ENCODE peak calls at places on chromosomes 7 and 10, in four cellular contexts. One of them, this sample, is unnamed.

GRCh38 chr7:22969010-22969431 is 44.9 kb downstream of the HYCC1 start:
- DNase-seq in left ventricle myocardium inferior: no peak
- DNase-seq in ascending aorta: no peak
- DNase-seq in transverse colon: no peak
- DNase-seq in this sample: no peak

GRCh38 chr10:103696411-103697145 is 158.8 kb downstream of the SH3PXD2A start:
- DNase-seq in ascending aorta: peak; percentile 93
- DNase-seq in transverse colon: peak; percentile 67
- DNase-seq in left ventricle myocardium inferior: peak; percentile 69
- DNase-seq in this sample: peak; percentile 15

GRCh38 chr7:1725199-1725701 is 55.2 kb downstream of the ELFN1 start:
- DNase-seq in ascending aorta: no peak
- DNase-seq in left ventricle myocardium inferior: peak; percentile 85
- DNase-seq in transverse colon: peak; percentile 18
- DNase-seq in this sample: no peak

GRCh38 chr10:43899224-43899959 is 250.7 kb upstream of the ZNF32 start:
- DNase-seq in transverse colon: no peak
- DNase-seq in left ventricle myocardium inferior: no peak
- DNase-seq in ascending aorta: no peak
- DNase-seq in this sample: no peak

GRCh38 chr10:129280103-129280502 is 186.9 kb upstream of the MGMT start:
- DNase-seq in ascending aorta: no peak
- DNase-seq in transverse colon: no peak
- DNase-seq in left ventricle myocardium inferior: no peak
- DNase-seq in this sample: no peak

GRCh38 chr7:145753004-145753403 is 363.6 kb upstream of the CNTNAP2 start:
- DNase-seq in transverse colon: no peak
- DNase-seq in left ventricle myocardium inferior: no peak
- DNase-seq in ascending aorta: no peak
- DNase-seq in this sample: no peak

GRCh38 chr10:3893904-3894563 is 109.0 kb upstream of the KLF6 start:
- DNase-seq in transverse colon: no peak
- DNase-seq in left ventricle myocardium inferior: no peak
- DNase-seq in ascending aorta: no peak
- DNase-seq in this sample: peak; percentile 36

GRCh38 chr7:112190120-112190519 is 16.1 kb downstream of the DOCK4 start:
- DNase-seq in left ventricle myocardium inferior: no peak
- DNase-seq in transverse colon: no peak
- DNase-seq in ascending aorta: no peak
- DNase-seq in this sample: no peak

GRCh38 chr10:76329891-76330575 is 898.6 kb downstream of the LRMDA start:
- DNase-seq in transverse colon: no peak
- DNase-seq in ascending aorta: no peak
- DNase-seq in left ventricle myocardium inferior: no peak
- DNase-seq in this sample: no peak

GRCh38 chr7:69516208-69516820 is 82.0 kb upstream of the AUTS2 start:
- DNase-seq in left ventricle myocardium inferior: peak; percentile 34
- DNase-seq in transverse colon: no peak
- DNase-seq in ascending aorta: no peak
- DNase-seq in this sample: no peak

GRCh38 chr7:152399344-152399743 is 36.5 kb downstream of the KMT2C start:
- DNase-seq in left ventricle myocardium inferior: no peak
- DNase-seq in ascending aorta: no peak
- DNase-seq in transverse colon: no peak
- DNase-seq in this sample: no peak

GRCh38 chr7:40799493-40800406 is 664.9 kb downstream of the SUGCT start:
- DNase-seq in ascending aorta: no peak
- DNase-seq in left ventricle myocardium inferior: no peak
- DNase-seq in transverse colon: no peak
- DNase-seq in this sample: no peak

GRCh38 chr7:18064242-18064838 is 36.7 kb upstream of the PRPS1L1 start:
- DNase-seq in transverse colon: peak; percentile 41
- DNase-seq in ascending aorta: no peak
- DNase-seq in left ventricle myocardium inferior: no peak
- DNase-seq in this sample: no peak

GRCh38 chr10:131044379-131044778 is 267.1 kb downstream of the TCERG1L start:
- DNase-seq in left ventricle myocardium inferior: no peak
- DNase-seq in transverse colon: no peak
- DNase-seq in ascending aorta: peak; percentile 31
- DNase-seq in this sample: no peak

GRCh38 chr7:132450188-132450587 is 126.1 kb downstream of the PLXNA4 start:
- DNase-seq in ascending aorta: no peak
- DNase-seq in left ventricle myocardium inferior: no peak
- DNase-seq in transverse colon: no peak
- DNase-seq in this sample: no peak

GRCh38 chr7:142384508-142384922 is 126.7 kb upstream of the PRSS58 start:
- DNase-seq in left ventricle myocardium inferior: no peak
- DNase-seq in transverse colon: no peak
- DNase-seq in ascending aorta: no peak
- DNase-seq in this sample: no peak

GRCh38 chr10:132470306-132471124 is 67.1 kb upstream of the INPP5A start:
- DNase-seq in ascending aorta: no peak
- DNase-seq in left ventricle myocardium inferior: peak; percentile 6
- DNase-seq in transverse colon: peak; percentile 6
- DNase-seq in this sample: no peak

GRCh38 chr7:2567663-2568238 is 9.0 kb downstream of the IQCE start:
- DNase-seq in ascending aorta: no peak
- DNase-seq in left ventricle myocardium inferior: peak; percentile 40
- DNase-seq in transverse colon: no peak
- DNase-seq in this sample: no peak

GRCh38 chr7:74284781-74285259 is 4.4 kb upstream of the CLIP2 start:
- DNase-seq in transverse colon: peak; percentile 87
- DNase-seq in ascending aorta: no peak
- DNase-seq in left ventricle myocardium inferior: no peak
- DNase-seq in this sample: no peak

GRCh38 chr7:2099036-2099957 is 133.4 kb downstream of the MAD1L1 start:
- DNase-seq in transverse colon: no peak
- DNase-seq in ascending aorta: no peak
- DNase-seq in left ventricle myocardium inferior: no peak
- DNase-seq in this sample: no peak

GRCh38 chr10:133134411-133135115 is 25.5 kb upstream of the KNDC1 start:
- DNase-seq in ascending aorta: no peak
- DNase-seq in left ventricle myocardium inferior: peak; percentile 9
- DNase-seq in transverse colon: no peak
- DNase-seq in this sample: no peak

GRCh38 chr7:27608776-27609495 is 53.7 kb downstream of the HIBADH start:
- DNase-seq in transverse colon: no peak
- DNase-seq in left ventricle myocardium inferior: no peak
- DNase-seq in ascending aorta: no peak
- DNase-seq in this sample: no peak

GRCh38 chr7:108351715-108352114 is 104.5 kb downstream of the NRCAM start:
- DNase-seq in left ventricle myocardium inferior: no peak
- DNase-seq in ascending aorta: no peak
- DNase-seq in transverse colon: no peak
- DNase-seq in this sample: no peak

GRCh38 chr10:97150191-97150590 is 35.6 kb downstream of the SLIT1 start:
- DNase-seq in left ventricle myocardium inferior: no peak
- DNase-seq in ascending aorta: no peak
- DNase-seq in transverse colon: no peak
- DNase-seq in this sample: no peak

GRCh38 chr10:62047240-62047897 is 145.9 kb downstream of the ARID5B start:
- DNase-seq in left ventricle myocardium inferior: no peak
- DNase-seq in transverse colon: no peak
- DNase-seq in ascending aorta: no peak
- DNase-seq in this sample: no peak

GRCh38 chr10:98088186-98088971 is 46.1 kb upstream of the R3HCC1L start:
- DNase-seq in ascending aorta: no peak
- DNase-seq in left ventricle myocardium inferior: peak; percentile 27
- DNase-seq in transverse colon: no peak
- DNase-seq in this sample: no peak

GRCh38 chr10:21705828-21706176 is 171.8 kb downstream of the MLLT10 start:
- DNase-seq in ascending aorta: no peak
- DNase-seq in left ventricle myocardium inferior: no peak
- DNase-seq in transverse colon: no peak
- DNase-seq in this sample: no peak

GRCh38 chr7:7408001-7408770 is 127.5 kb downstream of the COL28A1 start:
- DNase-seq in ascending aorta: no peak
- DNase-seq in left ventricle myocardium inferior: no peak
- DNase-seq in transverse colon: peak; percentile 59
- DNase-seq in this sample: no peak

GRCh38 chr10:50033481-50033880 is 34.3 kb upstream of the WASHC2A start:
- DNase-seq in left ventricle myocardium inferior: no peak
- DNase-seq in ascending aorta: no peak
- DNase-seq in transverse colon: no peak
- DNase-seq in this sample: no peak

GRCh38 chr10:82027711-82028110 is 152.7 kb downstream of the NRG3 start:
- DNase-seq in transverse colon: no peak
- DNase-seq in ascending aorta: no peak
- DNase-seq in left ventricle myocardium inferior: no peak
- DNase-seq in this sample: no peak

GRCh38 chr7:120272896-120273475 is at the start of gene KCND2:
- DNase-seq in left ventricle myocardium inferior: peak; percentile 13
- DNase-seq in ascending aorta: no peak
- DNase-seq in transverse colon: no peak
- DNase-seq in this sample: no peak

GRCh38 chr7:140153666-140154161 is 23.1 kb downstream of the KDM7A start:
- DNase-seq in transverse colon: no peak
- DNase-seq in ascending aorta: no peak
- DNase-seq in left ventricle myocardium inferior: no peak
- DNase-seq in this sample: no peak

GRCh38 chr7:110569486-110569885 is 521.4 kb upstream of the LRRN3 start:
- DNase-seq in left ventricle myocardium inferior: no peak
- DNase-seq in ascending aorta: no peak
- DNase-seq in transverse colon: no peak
- DNase-seq in this sample: no peak

GRCh38 chr7:121303422-121304171 is 25.2 kb upstream of the WNT16 start:
- DNase-seq in transverse colon: no peak
- DNase-seq in left ventricle myocardium inferior: no peak
- DNase-seq in ascending aorta: no peak
- DNase-seq in this sample: no peak

GRCh38 chr10:127986543-127987466 is 79.9 kb downstream of the PTPRE start:
- DNase-seq in left ventricle myocardium inferior: no peak
- DNase-seq in ascending aorta: peak; percentile 35
- DNase-seq in transverse colon: no peak
- DNase-seq in this sample: no peak

GRCh38 chr10:117626228-117626627 is 83.7 kb downstream of the EMX2 start:
- DNase-seq in ascending aorta: no peak
- DNase-seq in transverse colon: no peak
- DNase-seq in left ventricle myocardium inferior: no peak
- DNase-seq in this sample: no peak

GRCh38 chr7:129782257-129783096 is 170.3 kb downstream of the UBE2H start:
- DNase-seq in transverse colon: no peak
- DNase-seq in ascending aorta: no peak
- DNase-seq in left ventricle myocardium inferior: no peak
- DNase-seq in this sample: no peak

GRCh38 chr7:145224775-145225174 is 388.9 kb upstream of the TPK1 start:
- DNase-seq in ascending aorta: no peak
- DNase-seq in transverse colon: no peak
- DNase-seq in left ventricle myocardium inferior: no peak
- DNase-seq in this sample: no peak

GRCh38 chr10:103856497-103857175 is 1.3 kb upstream of the SH3PXD2A start:
- DNase-seq in left ventricle myocardium inferior: no peak
- DNase-seq in transverse colon: no peak
- DNase-seq in ascending aorta: no peak
- DNase-seq in this sample: no peak

GRCh38 chr7:4210821-4211220 is 471.3 kb upstream of the FOXK1 start:
- DNase-seq in left ventricle myocardium inferior: no peak
- DNase-seq in transverse colon: no peak
- DNase-seq in ascending aorta: no peak
- DNase-seq in this sample: no peak
- H3K27me3 ChIP-seq in left ventricle myocardium inferior: no peaks in the 10 kb centered on the region
- H3K27me3 ChIP-seq in transverse colon: no peaks in the 10 kb centered on the region
- H3K27me3 ChIP-seq in ascending aorta: no peaks in the 10 kb centered on the region
- H3K27me3 ChIP-seq in this sample: no peaks in the 10 kb centered on the region

DNA sequence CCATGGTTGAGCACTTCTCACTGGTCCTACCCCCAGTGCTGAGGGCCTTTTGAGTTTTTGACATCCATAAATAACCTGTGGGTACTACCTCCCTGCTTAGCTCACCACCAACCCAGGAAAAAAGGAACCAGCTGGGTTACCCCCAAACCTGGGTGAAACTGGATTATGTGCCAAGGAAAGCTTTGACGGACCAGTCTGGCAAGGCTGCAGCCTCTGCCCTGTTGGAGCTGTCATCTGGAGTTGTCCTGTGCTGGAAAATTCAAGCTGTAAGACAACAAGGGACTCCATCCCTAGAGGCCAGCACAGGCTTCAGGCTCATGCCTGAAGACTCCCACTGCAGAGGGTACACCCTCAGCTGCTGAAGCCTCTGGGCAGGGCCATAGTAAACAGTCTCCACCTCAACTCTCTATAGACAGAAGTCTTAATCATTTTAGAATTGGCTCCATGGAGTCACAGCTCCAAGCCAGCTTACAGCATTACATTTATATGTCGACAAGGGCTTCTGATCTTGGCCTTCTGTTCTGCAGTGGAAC is 115.5 kb upstream of the AFAP1L2 start:
- DNase-seq in ascending aorta: no peak
- DNase-seq in left ventricle myocardium inferior: no peak
- DNase-seq in transverse colon: peak; percentile 37
- DNase-seq in this sample: no peak
- H3K4me1 ChIP-seq in ascending aorta: peaks cover 6% of the 10 kb centered on the region
- H3K4me1 ChIP-seq in left ventricle myocardium inferior: peaks cover 100% of the 10 kb centered on the region
- H3K4me1 ChIP-seq in transverse colon: peaks cover 31% of the 10 kb centered on the region
- H3K4me1 ChIP-seq in this sample: peaks cover 94% of the 10 kb centered on the region

GRCh38 chr10:71289421-71290130 is 29.5 kb upstream of the SLC29A3 start:
- DNase-seq in left ventricle myocardium inferior: no peak
- DNase-seq in ascending aorta: no peak
- DNase-seq in transverse colon: no peak
- DNase-seq in this sample: no peak

GRCh38 chr10:71287456-71287855 is 31.6 kb upstream of the SLC29A3 start:
- DNase-seq in ascending aorta: no peak
- DNase-seq in left ventricle myocardium inferior: no peak
- DNase-seq in transverse colon: no peak
- DNase-seq in this sample: no peak

GRCh38 chr10:71286521-71287294 is 32.4 kb upstream of the SLC29A3 start:
- DNase-seq in transverse colon: no peak
- DNase-seq in ascending aorta: no peak
- DNase-seq in left ventricle myocardium inferior: no peak
- DNase-seq in this sample: no peak

GRCh38 chr10:71290331-71290730 is 28.7 kb upstream of the SLC29A3 start:
- DNase-seq in transverse colon: no peak
- DNase-seq in ascending aorta: no peak
- DNase-seq in left ventricle myocardium inferior: no peak
- DNase-seq in this sample: no peak

DNA sequence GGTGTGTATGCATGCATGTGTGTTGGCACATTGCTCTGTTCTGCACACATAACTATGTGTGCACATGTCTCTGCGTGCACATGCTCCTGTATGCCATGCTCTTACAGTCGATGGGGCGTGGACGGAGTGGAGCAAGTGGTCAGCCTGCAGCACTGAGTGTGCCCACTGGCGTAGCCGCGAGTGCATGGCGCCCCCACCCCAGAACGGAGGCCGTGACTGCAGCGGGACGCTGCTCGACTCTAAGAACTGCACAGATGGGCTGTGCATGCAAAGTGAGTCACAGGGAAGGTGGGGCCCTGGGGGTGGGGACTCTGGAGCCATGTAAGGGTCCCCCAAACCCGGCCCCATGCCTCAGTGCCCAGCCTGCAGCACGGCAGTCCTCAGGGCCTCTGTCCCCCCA is 30.6 kb upstream of the SLC29A3 start:
- DNase-seq in left ventricle myocardium inferior: no peak
- DNase-seq in ascending aorta: no peak
- DNase-seq in transverse colon: no peak
- DNase-seq in this sample: no peak
- H3K27me3 ChIP-seq in left ventricle myocardium inferior: no peaks in the 10 kb centered on the region
- H3K27me3 ChIP-seq in ascending aorta: no peaks in the 10 kb centered on the region
- H3K27me3 ChIP-seq in transverse colon: no peaks in the 10 kb centered on the region
- H3K27me3 ChIP-seq in this sample: no peaks in the 10 kb centered on the region

GRCh38 chr7:105677803-105678583 is 96.7 kb upstream of the EFCAB10 start:
- DNase-seq in left ventricle myocardium inferior: no peak
- DNase-seq in ascending aorta: peak; percentile 66
- DNase-seq in transverse colon: peak; percentile 68
- DNase-seq in this sample: peak; percentile 52
- H3K4me1 ChIP-seq in left ventricle myocardium inferior: peaks cover 81% of the 10 kb centered on the region
- H3K4me1 ChIP-seq in ascending aorta: peaks cover 8% of the 10 kb centered on the region
- H3K4me1 ChIP-seq in transverse colon: peaks cover 20% of the 10 kb centered on the region
- H3K4me1 ChIP-seq in this sample: peaks cover 42% of the 10 kb centered on the region